ENCODE peak calls at places on chromosomes 3 and 15, in four cellular contexts. One of them, this sample, is unnamed.

GRCh38 chr3:14768182-14768790 is 50.5 kb upstream of the FGD5 start:
- DNase-seq in WTC11: no peak
- DNase-seq in HepG2: no peak
- DNase-seq in K562: no peak
- DNase-seq in this sample: no peak

GRCh38 chr3:62451211-62451892 is 78.0 kb upstream of the FEZF2 start:
- DNase-seq in WTC11: no peak
- DNase-seq in HepG2: no peak
- DNase-seq in K562: no peak
- DNase-seq in this sample: no peak

GRCh38 chr3:95612611-95613010 is 1201.8 kb upstream of the EPHA6 start:
- DNase-seq in WTC11: no peak
- DNase-seq in HepG2: no peak
- DNase-seq in K562: no peak
- DNase-seq in this sample: no peak

GRCh38 chr3:168249539-168250414 is 154.1 kb upstream of the GOLIM4 start:
- DNase-seq in WTC11: peak
- DNase-seq in HepG2: peak
- DNase-seq in K562: peak
- DNase-seq in this sample: peak

GRCh38 chr15:57640935-57641682 is 49.4 kb downstream of the MYZAP start:
- DNase-seq in WTC11: peak
- DNase-seq in HepG2: peak
- DNase-seq in K562: peak
- DNase-seq in this sample: peak

GRCh38 chr3:52231502-52232278 is 6.2 kb upstream of the TLR9 start:
- DNase-seq in WTC11: peak
- DNase-seq in HepG2: no peak
- DNase-seq in K562: peak
- DNase-seq in this sample: peak

GRCh38 chr15:87743557-87743956 is 513.0 kb downstream of the NTRK3 start:
- DNase-seq in WTC11: no peak
- DNase-seq in HepG2: no peak
- DNase-seq in K562: no peak
- DNase-seq in this sample: no peak

GRCh38 chr3:71752911-71753715 is 542 bp upstream of the GPR27 start:
- DNase-seq in WTC11: peak
- DNase-seq in HepG2: no peak
- DNase-seq in K562: no peak
- DNase-seq in this sample: peak

GRCh38 chr3:33915796-33916589 is 117.6 kb downstream of the PDCD6IP start:
- DNase-seq in WTC11: peak
- DNase-seq in HepG2: peak
- DNase-seq in K562: peak
- DNase-seq in this sample: no peak

GRCh38 chr15:82933576-82933975 is 18.9 kb downstream of the HOMER2 start:
- DNase-seq in WTC11: no peak
- DNase-seq in HepG2: no peak
- DNase-seq in K562: no peak
- DNase-seq in this sample: no peak

GRCh38 chr3:165404357-165405042 is 208.3 kb upstream of the SLITRK3 start:
- DNase-seq in WTC11: no peak
- DNase-seq in HepG2: peak
- DNase-seq in K562: no peak
- DNase-seq in this sample: no peak

GRCh38 chr3:149553781-149554451 is 79.4 kb downstream of the TM4SF4 start:
- DNase-seq in WTC11: no peak
- DNase-seq in HepG2: no peak
- DNase-seq in K562: no peak
- DNase-seq in this sample: no peak

GRCh38 chr3:71658131-71658530 is 67.1 kb downstream of the EIF4E3 start:
- DNase-seq in WTC11: no peak
- DNase-seq in HepG2: no peak
- DNase-seq in K562: no peak
- DNase-seq in this sample: no peak

GRCh38 chr3:183318846-183319770 is 66.1 kb downstream of the B3GNT5 start:
- DNase-seq in WTC11: no peak
- DNase-seq in HepG2: no peak
- DNase-seq in K562: no peak
- DNase-seq in this sample: no peak

GRCh38 chr15:35141743-35142356 is 56.8 kb upstream of the NANOGP8 start:
- DNase-seq in WTC11: no peak
- DNase-seq in HepG2: peak
- DNase-seq in K562: peak
- DNase-seq in this sample: no peak

GRCh38 chr3:137012097-137012501 is 54.3 kb downstream of the IL20RB start:
- DNase-seq in WTC11: no peak
- DNase-seq in HepG2: no peak
- DNase-seq in K562: no peak
- DNase-seq in this sample: no peak

GRCh38 chr3:194135806-194136518 is at the start of gene HES1:
- DNase-seq in WTC11: peak
- DNase-seq in HepG2: peak
- DNase-seq in K562: peak
- DNase-seq in this sample: peak

GRCh38 chr15:80252281-80252619 is 237 bp upstream of the CTXND1 start:
- DNase-seq in WTC11: no peak
- DNase-seq in HepG2: no peak
- DNase-seq in K562: no peak
- DNase-seq in this sample: no peak

GRCh38 chr15:97425596-97425995 is 534.9 kb upstream of the ARRDC4 start:
- DNase-seq in WTC11: no peak
- DNase-seq in HepG2: no peak
- DNase-seq in K562: no peak
- DNase-seq in this sample: no peak

GRCh38 chr3:188415196-188415595 is 261.2 kb downstream of the LPP start:
- DNase-seq in WTC11: no peak
- DNase-seq in HepG2: no peak
- DNase-seq in K562: no peak
- DNase-seq in this sample: no peak

GRCh38 chr3:58357402-58357801 is 24.7 kb downstream of the PXK start:
- DNase-seq in WTC11: no peak
- DNase-seq in HepG2: no peak
- DNase-seq in K562: no peak
- DNase-seq in this sample: no peak

GRCh38 chr15:52558196-52558595 is 10.6 kb downstream of the ARPP19 start:
- DNase-seq in WTC11: no peak
- DNase-seq in HepG2: no peak
- DNase-seq in K562: peak
- DNase-seq in this sample: no peak

GRCh38 chr3:129673897-129674797 is 67.7 kb upstream of the PLXND1 start:
- DNase-seq in WTC11: no peak
- DNase-seq in HepG2: no peak
- DNase-seq in K562: no peak
- DNase-seq in this sample: no peak

GRCh38 chr15:80991446-80991845 is 1.8 kb upstream of the MESD start:
- DNase-seq in WTC11: no peak
- DNase-seq in HepG2: no peak
- DNase-seq in K562: peak
- DNase-seq in this sample: no peak

GRCh38 chr15:60751985-60752952 is 273.3 kb upstream of the ICE2 start:
- DNase-seq in WTC11: no peak
- DNase-seq in HepG2: peak
- DNase-seq in K562: no peak
- DNase-seq in this sample: peak

GRCh38 chr3:193942516-193943055 is 193.4 kb upstream of the HES1 start:
- DNase-seq in WTC11: no peak
- DNase-seq in HepG2: peak
- DNase-seq in K562: peak
- DNase-seq in this sample: no peak

GRCh38 chr3:196585044-196585757 is 16.7 kb downstream of the FBXO45 start:
- DNase-seq in WTC11: no peak
- DNase-seq in HepG2: no peak
- DNase-seq in K562: no peak
- DNase-seq in this sample: no peak

GRCh38 chr3:150106752-150107428 is 136.2 kb upstream of the PFN2 start:
- DNase-seq in WTC11: no peak
- DNase-seq in HepG2: no peak
- DNase-seq in K562: no peak
- DNase-seq in this sample: peak

GRCh38 chr3:114902691-114903101 is 244.4 kb downstream of the ZBTB20 start:
- DNase-seq in WTC11: no peak
- DNase-seq in HepG2: peak
- DNase-seq in K562: no peak
- DNase-seq in this sample: no peak

GRCh38 chr3:45896956-45897355 is 10.6 kb downstream of the CCR9 start:
- DNase-seq in WTC11: no peak
- DNase-seq in HepG2: no peak
- DNase-seq in K562: no peak
- DNase-seq in this sample: no peak

GRCh38 chr15:33242165-33242564 is 47.7 kb upstream of the FMN1 start:
- DNase-seq in WTC11: no peak
- DNase-seq in HepG2: peak
- DNase-seq in K562: no peak
- DNase-seq in this sample: no peak

GRCh38 chr3:50559702-50560101 is 7.8 kb downstream of the C3orf18 start:
- DNase-seq in WTC11: no peak
- DNase-seq in HepG2: no peak
- DNase-seq in K562: no peak
- DNase-seq in this sample: no peak
- TF ChIP-seq SP1 in WTC11: no peak
- TF ChIP-seq SP1 in HepG2: no peak
- TF ChIP-seq SP1 in K562: no peak
- TF ChIP-seq SP1 in this sample: no peak

GRCh38 chr3:186108941-186109865 is at the start of gene ETV5:
- DNase-seq in WTC11: peak
- DNase-seq in HepG2: peak
- DNase-seq in K562: peak
- DNase-seq in this sample: peak

GRCh38 chr3:186105543-186105942 is 3.3 kb downstream of the ETV5 start:
- DNase-seq in WTC11: no peak
- DNase-seq in HepG2: no peak
- DNase-seq in K562: no peak
- DNase-seq in this sample: peak

GRCh38 chr3:186109897-186110803 is 1.3 kb upstream of the ETV5 start:
- DNase-seq in WTC11: peak
- DNase-seq in HepG2: no peak
- DNase-seq in K562: peak
- DNase-seq in this sample: no peak

GRCh38 chr3:186107148-186108105 is 1.5 kb downstream of the ETV5 start:
- DNase-seq in WTC11: peak
- DNase-seq in HepG2: peak
- DNase-seq in K562: peak
- DNase-seq in this sample: peak

GRCh38 chr3:186108106-186108940 is 566 bp downstream of the ETV5 start:
- DNase-seq in WTC11: peak
- DNase-seq in HepG2: peak
- DNase-seq in K562: peak
- DNase-seq in this sample: peak
- TF ChIP-seq ELF4 in WTC11: no peak
- TF ChIP-seq ELF4 in HepG2: no peak
- TF ChIP-seq ELF4 in K562: no peak
- TF ChIP-seq ELF4 in this sample: no peak

GRCh38 chr15:71111950-71112349 is 3.3 kb upstream of the THSD4 start:
- DNase-seq in WTC11: no peak
- DNase-seq in HepG2: no peak
- DNase-seq in K562: no peak
- DNase-seq in this sample: no peak

GRCh38 chr15:71109130-71109529 is 6.1 kb upstream of the THSD4 start:
- DNase-seq in WTC11: no peak
- DNase-seq in HepG2: no peak
- DNase-seq in K562: no peak
- DNase-seq in this sample: no peak

GRCh38 chr15:71107501-71107815 is 7.8 kb upstream of the THSD4 start:
- DNase-seq in WTC11: no peak
- DNase-seq in HepG2: no peak
- DNase-seq in K562: no peak
- DNase-seq in this sample: no peak

GRCh38 chr15:71110800-71111565 is 4.3 kb upstream of the THSD4 start:
- DNase-seq in WTC11: no peak
- DNase-seq in HepG2: no peak
- DNase-seq in K562: no peak
- DNase-seq in this sample: no peak

GRCh38 chr15:71109890-71110289 is 5.4 kb upstream of the THSD4 start:
- DNase-seq in WTC11: no peak
- DNase-seq in HepG2: no peak
- DNase-seq in K562: no peak
- DNase-seq in this sample: no peak
- TF ChIP-seq SP1 in WTC11: no peak
- TF ChIP-seq SP1 in HepG2: no peak
- TF ChIP-seq SP1 in K562: no peak
- TF ChIP-seq SP1 in this sample: no peak

GRCh38 chr3:11944052-11944673 is 60.0 kb upstream of the SYN2 start:
- DNase-seq in WTC11: peak
- DNase-seq in HepG2: peak
- DNase-seq in K562: peak
- DNase-seq in this sample: peak
- TF ChIP-seq ELF4 in WTC11: no peak
- TF ChIP-seq ELF4 in HepG2: no peak
- TF ChIP-seq ELF4 in K562: no peak
- TF ChIP-seq ELF4 in this sample: no peak

GRCh38 chr15:89472785-89473256 is 23.6 kb downstream of the RHCG start:
- DNase-seq in WTC11: peak
- DNase-seq in HepG2: peak
- DNase-seq in K562: peak
- DNase-seq in this sample: peak

GRCh38 chr15:89469331-89470107 is 26.9 kb downstream of the RHCG start:
- DNase-seq in WTC11: no peak
- DNase-seq in HepG2: no peak
- DNase-seq in K562: no peak
- DNase-seq in this sample: no peak
- TF ChIP-seq SP1 in WTC11: no peak
- TF ChIP-seq SP1 in HepG2: no peak
- TF ChIP-seq SP1 in K562: no peak
- TF ChIP-seq SP1 in this sample: no peak